ENCODE peak calls at places on chromosomes 5 and 9, in nine cellular contexts. N is transverse colon, B is NCI-H345, U is neural crest cell, T is psoas muscle, F is ecto neural progenitor cell, V is HCT116, E is T-helper 1 cell, H is A549. D is an unnamed sample.
A peak's percentile ranks its signal among the peaks of the same experiment; 100 is the strongest.

GRCh38 chr5:107805819-107806218 is 135.1 kb upstream of the EFNA5 start:
- DNase-seq in N (no peak), B (peak; percentile 2), U (no peak), T (no peak), F (no peak), V (no peak), E (no peak), H (no peak), D (no peak)

GRCh38 chr9:98807070-98807810 is at the start of gene GALNT12:
- DNase-seq in N (peak; percentile 74), B (peak; percentile 71), U (no peak), T (peak; percentile 35), F (peak; percentile 74), V (no peak), E (no peak), H (peak; percentile 52), D (no peak)

GRCh38 chr5:109838157-109838556 is 148.4 kb downstream of the MAN2A1 start:
- DNase-seq in N (no peak), B (no peak), U (no peak), T (no peak), F (no peak), V (no peak), E (no peak), H (no peak), D (no peak)

GRCh38 chr5:18761801-18762200 is 1127.5 kb downstream of the TAF11L14 start:
- DNase-seq in N (no peak), B (no peak), U (no peak), T (no peak), F (no peak), V (no peak), E (no peak), H (no peak), D (no peak)

GRCh38 chr5:133818031-133818431 is 150.4 kb downstream of the C5orf15 start:
- DNase-seq in N (no peak), B (no peak), U (no peak), T (peak; percentile 78), F (peak; percentile 35), V (no peak), E (no peak), H (peak; percentile 31), D (no peak)

GRCh38 chr9:121640076-121640475 is 11.4 kb upstream of the DAB2IP start:
- DNase-seq in N (peak; percentile 86), B (no peak), U (peak; percentile 68), T (peak; percentile 74), F (peak; percentile 74), V (no peak), E (no peak), H (peak; percentile 59), D (no peak)

GRCh38 chr5:633521-633955 is 21.4 kb downstream of the CEP72 start:
- DNase-seq in N (no peak), B (no peak), U (peak; percentile 16), T (no peak), F (no peak), V (no peak), E (no peak), H (no peak), D (no peak)

GRCh38 chr9:75186767-75187380 is 98.6 kb downstream of the OSTF1 start:
- DNase-seq in N (no peak), B (no peak), U (no peak), T (no peak), F (no peak), V (no peak), E (no peak), H (peak; percentile 13), D (no peak)

GRCh38 chr5:112077180-112077579 is 320.2 kb upstream of the NREP start:
- DNase-seq in N (no peak), B (no peak), U (no peak), T (no peak), F (no peak), V (no peak), E (no peak), H (no peak), D (no peak)

GRCh38 chr5:35177783-35178182 is 52.5 kb downstream of the PRLR start:
- DNase-seq in N (no peak), B (no peak), U (no peak), T (no peak), F (no peak), V (no peak), E (no peak), H (no peak), D (no peak)

GRCh38 chr9:37197158-37198033 is 77.0 kb downstream of the ZCCHC7 start:
- DNase-seq in N (no peak), B (no peak), U (no peak), T (no peak), F (no peak), V (no peak), E (no peak), H (no peak), D (peak; percentile 62)

GRCh38 chr5:175772747-175773533 is 98.4 kb upstream of the CPLX2 start:
- DNase-seq in N (no peak), B (peak; percentile 59), U (no peak), T (no peak), F (no peak), V (no peak), E (no peak), H (no peak), D (no peak)

GRCh38 chr9:95783426-95783975 is 92.0 kb upstream of the ERCC6L2 start:
- DNase-seq in N (no peak), B (no peak), U (no peak), T (no peak), F (no peak), V (no peak), E (no peak), H (no peak), D (no peak)

GRCh38 chr5:10902145-10902544 is 141.1 kb upstream of the DAP start:
- DNase-seq in N (no peak), B (no peak), U (no peak), T (no peak), F (no peak), V (no peak), E (no peak), H (no peak), D (no peak)

GRCh38 chr5:74408150-74409043 is 232.1 kb downstream of the ENC1 start:
- DNase-seq in N (no peak), B (peak; percentile 25), U (no peak), T (no peak), F (no peak), V (no peak), E (no peak), H (peak; percentile 16), D (no peak)

GRCh38 chr5:15008476-15008875 is 136.9 kb upstream of the ANKH start:
- DNase-seq in N (peak; percentile 87), B (peak; percentile 87), U (no peak), T (peak; percentile 92), F (peak; percentile 53), V (peak; percentile 85), E (no peak), H (peak; percentile 70), D (no peak)

GRCh38 chr9:103522409-103522808 is 527.3 kb downstream of the CYLC2 start:
- DNase-seq in N (no peak), B (no peak), U (no peak), T (no peak), F (no peak), V (no peak), E (no peak), H (no peak), D (no peak)

GRCh38 chr5:35135239-35135700 is 87.5 kb upstream of the AGXT2 start:
- DNase-seq in N (no peak), B (no peak), U (no peak), T (no peak), F (no peak), V (no peak), E (no peak), H (no peak), D (no peak)

GRCh38 chr9:31304576-31304975 is 1079.9 kb upstream of the ACO1 start:
- DNase-seq in N (no peak), B (no peak), U (no peak), T (no peak), F (no peak), V (peak; percentile 23), E (no peak), H (no peak), D (no peak)

GRCh38 chr5:122419195-122419894 is 107.3 kb downstream of the SNCAIP start:
- DNase-seq in N (no peak), B (no peak), U (no peak), T (no peak), F (no peak), V (no peak), E (no peak), H (no peak), D (no peak)

GRCh38 chr5:80569086-80569960 is 757 bp downstream of the ANKRD34B start:
- DNase-seq in N (no peak), B (no peak), U (no peak), T (no peak), F (peak; percentile 64), V (no peak), E (no peak), H (no peak), D (no peak)

GRCh38 chr5:146753618-146754123 is 124.9 kb downstream of the PPP2R2B start:
- DNase-seq in N (no peak), B (peak; percentile 26), U (no peak), T (no peak), F (no peak), V (no peak), E (no peak), H (no peak), D (no peak)

GRCh38 chr9:89353989-89354388 is 35.7 kb downstream of the SECISBP2 start:
- DNase-seq in N (no peak), B (no peak), U (no peak), T (no peak), F (no peak), V (no peak), E (no peak), H (peak; percentile 15), D (no peak)

GRCh38 chr9:108727580-108728056 is 128.2 kb downstream of the ACTL7B start:
- DNase-seq in N (no peak), B (no peak), U (no peak), T (no peak), F (no peak), V (no peak), E (no peak), H (no peak), D (no peak)

GRCh38 chr5:143108498-143109128 is 294.9 kb downstream of the NR3C1 start:
- DNase-seq in N (peak; percentile 74), B (peak; percentile 38), U (no peak), T (no peak), F (no peak), V (no peak), E (no peak), H (no peak), D (no peak)

GRCh38 chr5:177440211-177440989 is 6.2 kb upstream of the PRR7 start:
- DNase-seq in N (no peak), B (no peak), U (no peak), T (no peak), F (no peak), V (no peak), E (no peak), H (no peak), D (no peak)